ENCODE peak calls at places on chromosomes 11 and 22, in seven cellular contexts. I is activated T-cell treated with anti-CD3 and anti-CD28 coated beads for 24 hours; S is left lobe of liver; Z is mucosa of gallbladder; J is naive thymus-derived CD8-positive, alpha-beta T cell; P is sciatic nerve; R is cardiac fibroblast. B is an unnamed sample.
A peak's percentile ranks its signal among the peaks of the same experiment; 100 is the strongest.

GRCh38 chr11:124748100-124748418 is 4.0 kb downstream of the VSIG2 start:
- DNase-seq in S (no peak), Z (no peak), R (no peak), J (no peak), I (no peak), P (no peak), B (peak; percentile 19)

GRCh38 chr11:59283825-59284772 is 71.4 kb upstream of the MPEG1 start:
- DNase-seq in Z (peak; percentile 51), J (peak; percentile 50), R (peak; percentile 70), P (no peak), I (peak; percentile 37), S (no peak), B (peak; percentile 55)

GRCh38 chr11:122159173-122159701 is 43.2 kb upstream of the BLID start:
- DNase-seq in J (no peak), Z (no peak), R (peak; percentile 79), P (peak; percentile 62), S (no peak), I (no peak), B (no peak)

GRCh38 chr11:108117746-108118371 is 3.5 kb upstream of the ACAT1 start:
- DNase-seq in J (no peak), R (peak; percentile 82), S (no peak), Z (no peak), I (no peak), P (no peak), B (peak; percentile 48)

GRCh38 chr11:255176-255575 is 18.4 kb downstream of the PSMD13 start:
- DNase-seq in S (no peak), R (peak; percentile 74), J (no peak), I (no peak), P (no peak), Z (no peak), B (no peak)

GRCh38 chr22:46652081-46652929 is 32.1 kb downstream of the GRAMD4 start:
- DNase-seq in Z (no peak), S (peak; percentile 79), R (peak; percentile 78), J (no peak), P (no peak), I (no peak), B (no peak)

GRCh38 chr11:45252134-45252856 is 33.8 kb downstream of the SYT13 start:
- DNase-seq in R (peak; percentile 35), Z (peak; percentile 60), P (no peak), S (no peak), I (no peak), J (no peak), B (peak; percentile 52)

GRCh38 chr22:39463931-39464390 is 7.1 kb downstream of the MGAT3 start:
- DNase-seq in J (no peak), S (peak; percentile 79), I (no peak), R (peak; percentile 74), P (no peak), Z (peak; percentile 74), B (no peak)

GRCh38 chr11:113082501-113082900 is 121.3 kb downstream of the NCAM1 start:
- DNase-seq in Z (no peak), I (no peak), P (no peak), J (no peak), S (no peak), R (no peak), B (no peak)